ENCODE peak calls at places on chromosomes 1 and 21, in seven cellular contexts. X is CD8-positive, alpha-beta memory T cell; W is stimulated activated CD8-positive, alpha-beta memory T cell treated with anti-CD3 and anti-CD28 coated beads, Interleukin-15, amount 100 ng/mL, for 4 hours; N is T-helper 9 cell; S is GM12864; G is B cell; H is Caki2. B is an unnamed sample.

GRCh38 chr1:243735457-243735856 is 114.6 kb downstream of the AKT3 start:
- DNase-seq in X (no peak), W (no peak), N (no peak), S (no peak), G (no peak), H (no peak), B (no peak)

GRCh38 chr1:171127481-171127880 is 36.8 kb downstream of the FMO3 start:
- DNase-seq in X (no peak), W (no peak), N (no peak), S (no peak), G (no peak), H (no peak), B (no peak)

GRCh38 chr1:23422955-23423354 is 1.6 kb downstream of the TCEA3 start:
- DNase-seq in X (no peak), W (no peak), N (no peak), S (no peak), G (no peak), H (no peak), B (no peak)

GRCh38 chr21:43290529-43291346 is 121.9 kb downstream of the CRYAA start:
- DNase-seq in X (no peak), W (no peak), N (no peak), S (no peak), G (peak), H (no peak), B (peak)

GRCh38 chr1:226590626-226591025 is 42.1 kb downstream of the STUM start:
- DNase-seq in X (no peak), W (no peak), N (no peak), S (no peak), G (no peak), H (no peak), B (no peak)

GRCh38 chr1:112040891-112041740 is 51.6 kb upstream of the KCND3 start:
- DNase-seq in X (no peak), W (no peak), N (no peak), S (peak), G (no peak), H (no peak), B (no peak)

GRCh38 chr21:31198575-31198974 is 145.5 kb downstream of the TIAM1 start:
- DNase-seq in X (no peak), W (no peak), N (no peak), S (peak), G (peak), H (peak), B (peak)

GRCh38 chr1:218948446-218948845 is 225.2 kb upstream of the LYPLAL1 start:
- DNase-seq in X (no peak), W (no peak), N (no peak), S (no peak), G (no peak), H (no peak), B (no peak)

GRCh38 chr1:214404154-214404553 is 123.2 kb downstream of the SMYD2 start:
- DNase-seq in X (no peak), W (no peak), N (no peak), S (no peak), G (no peak), H (peak), B (no peak)

GRCh38 chr21:29299046-29299905 is 554 bp downstream of the BACH1 start:
- DNase-seq in X (peak), W (peak), N (peak), S (no peak), G (peak), H (peak), B (no peak)

GRCh38 chr1:158794247-158794646 is 13.2 kb upstream of the OR6N2 start:
- DNase-seq in X (no peak), W (no peak), N (no peak), S (no peak), G (no peak), H (no peak), B (no peak)

GRCh38 chr1:160076295-160076694 is 5.0 kb upstream of the KCNJ9 start:
- DNase-seq in X (no peak), W (no peak), N (no peak), S (no peak), G (no peak), H (no peak), B (no peak)

GRCh38 chr1:110765640-110766335 is 91.0 kb upstream of the KCNA3 start:
- DNase-seq in X (peak), W (no peak), N (peak), S (peak), G (peak), H (peak), B (peak)

GRCh38 chr21:42112857-42113256 is 41.7 kb downstream of the UMODL1 start:
- DNase-seq in X (no peak), W (no peak), N (no peak), S (no peak), G (no peak), H (no peak), B (no peak)

GRCh38 chr1:25460020-25460419 is 29.3 kb downstream of the MACO1 start:
- DNase-seq in X (no peak), W (no peak), N (no peak), S (no peak), G (no peak), H (no peak), B (no peak)

GRCh38 chr1:2321258-2321657 is 70.1 kb downstream of the MORN1 start:
- DNase-seq in X (no peak), W (no peak), N (no peak), S (no peak), G (no peak), H (no peak), B (no peak)

GRCh38 chr1:176208034-176208433 is 948 bp upstream of the COP1 start:
- DNase-seq in X (no peak), W (no peak), N (no peak), S (no peak), G (peak), H (no peak), B (no peak)